ENCODE peak calls at places on chromosome 14, in five cellular contexts. One of them, this sample, is unnamed.

GRCh38 chr14:79253576-79253975 is 957.7 kb downstream of the DIO2 start:
- DNase-seq in AG09309: no peak
- DNase-seq in IMR-90: no peak
- DNase-seq in GM20000: no peak
- DNase-seq in tibial artery: no peak
- DNase-seq in this sample: no peak

GRCh38 chr14:68733086-68733621 is 59.7 kb downstream of the ZFP36L1 start:
- DNase-seq in AG09309: peak
- DNase-seq in IMR-90: no peak
- DNase-seq in GM20000: peak
- DNase-seq in tibial artery: peak
- DNase-seq in this sample: no peak

GRCh38 chr14:39097159-39097558 is 5.9 kb downstream of the SEC23A start:
- DNase-seq in AG09309: no peak
- DNase-seq in IMR-90: peak
- DNase-seq in GM20000: no peak
- DNase-seq in tibial artery: no peak
- DNase-seq in this sample: no peak

GRCh38 chr14:101512396-101512695 is 48.9 kb upstream of the DIO3 start:
- DNase-seq in AG09309: no peak
- DNase-seq in IMR-90: no peak
- DNase-seq in GM20000: no peak
- DNase-seq in tibial artery: no peak
- DNase-seq in this sample: no peak

GRCh38 chr14:60734465-60735242 is at the start of gene MNAT1:
- DNase-seq in AG09309: peak
- DNase-seq in IMR-90: peak
- DNase-seq in GM20000: peak
- DNase-seq in tibial artery: peak
- DNase-seq in this sample: peak

GRCh38 chr14:83764656-83765055 is 1765.3 kb upstream of the FLRT2 start:
- DNase-seq in AG09309: no peak
- DNase-seq in IMR-90: no peak
- DNase-seq in GM20000: no peak
- DNase-seq in tibial artery: no peak
- DNase-seq in this sample: no peak

GRCh38 chr14:28709571-28710305 is 56.8 kb upstream of the FOXG1 start:
- DNase-seq in AG09309: no peak
- DNase-seq in IMR-90: no peak
- DNase-seq in GM20000: no peak
- DNase-seq in tibial artery: no peak
- DNase-seq in this sample: no peak

GRCh38 chr14:65866906-65867305 is 454.4 kb downstream of the FUT8 start:
- DNase-seq in AG09309: no peak
- DNase-seq in IMR-90: no peak
- DNase-seq in GM20000: no peak
- DNase-seq in tibial artery: no peak
- DNase-seq in this sample: no peak

GRCh38 chr14:77265187-77265515 is 5.9 kb downstream of the NGB start:
- DNase-seq in AG09309: no peak
- DNase-seq in IMR-90: no peak
- DNase-seq in GM20000: no peak
- DNase-seq in tibial artery: no peak
- DNase-seq in this sample: no peak

GRCh38 chr14:56324831-56325230 is 206.6 kb downstream of the PELI2 start:
- DNase-seq in AG09309: no peak
- DNase-seq in IMR-90: peak
- DNase-seq in GM20000: no peak
- DNase-seq in tibial artery: no peak
- DNase-seq in this sample: no peak

DNA sequence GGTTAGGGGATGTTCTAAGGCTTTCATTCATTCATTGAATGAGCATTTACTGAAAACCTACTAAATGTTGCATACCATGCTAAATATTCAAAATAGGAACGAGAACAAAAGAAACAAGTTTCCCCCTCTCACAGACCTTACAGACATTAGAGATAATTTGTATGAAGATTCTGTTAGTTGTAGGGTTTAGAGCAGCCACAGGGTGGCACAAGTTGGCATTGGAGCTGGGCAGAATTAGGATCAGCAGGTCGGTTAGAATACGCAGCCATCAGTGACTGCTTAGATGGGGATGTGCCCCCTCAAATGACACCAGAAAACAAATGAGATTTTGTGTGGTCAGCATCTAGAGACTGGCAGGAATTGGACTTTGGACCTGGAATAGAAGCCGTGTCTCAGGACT is 166.3 kb upstream of the DAAM1 start:
- DNase-seq in AG09309: no peak
- DNase-seq in IMR-90: no peak
- DNase-seq in GM20000: no peak
- DNase-seq in tibial artery: no peak
- DNase-seq in this sample: no peak
- TF ChIP-seq CTCF in AG09309: no peak
- TF ChIP-seq CTCF in IMR-90: no peak
- TF ChIP-seq CTCF in GM20000: no peak
- TF ChIP-seq CTCF in tibial artery: peak
- TF ChIP-seq CTCF in this sample: no peak

GRCh38 chr14:36767603-36768281 is 106.1 kb downstream of the PAX9 start:
- DNase-seq in AG09309: no peak
- DNase-seq in IMR-90: no peak
- DNase-seq in GM20000: no peak
- DNase-seq in tibial artery: no peak
- DNase-seq in this sample: no peak

GRCh38 chr14:36771256-36771655 is 109.6 kb downstream of the PAX9 start:
- DNase-seq in AG09309: no peak
- DNase-seq in IMR-90: no peak
- DNase-seq in GM20000: no peak
- DNase-seq in tibial artery: no peak
- DNase-seq in this sample: no peak

GRCh38 chr14:36768638-36769337 is 107.1 kb downstream of the PAX9 start:
- DNase-seq in AG09309: no peak
- DNase-seq in IMR-90: no peak
- DNase-seq in GM20000: no peak
- DNase-seq in tibial artery: no peak
- DNase-seq in this sample: no peak

GRCh38 chr14:36773558-36773957 is 111.9 kb downstream of the PAX9 start:
- DNase-seq in AG09309: no peak
- DNase-seq in IMR-90: peak
- DNase-seq in GM20000: no peak
- DNase-seq in tibial artery: no peak
- DNase-seq in this sample: no peak

DNA sequence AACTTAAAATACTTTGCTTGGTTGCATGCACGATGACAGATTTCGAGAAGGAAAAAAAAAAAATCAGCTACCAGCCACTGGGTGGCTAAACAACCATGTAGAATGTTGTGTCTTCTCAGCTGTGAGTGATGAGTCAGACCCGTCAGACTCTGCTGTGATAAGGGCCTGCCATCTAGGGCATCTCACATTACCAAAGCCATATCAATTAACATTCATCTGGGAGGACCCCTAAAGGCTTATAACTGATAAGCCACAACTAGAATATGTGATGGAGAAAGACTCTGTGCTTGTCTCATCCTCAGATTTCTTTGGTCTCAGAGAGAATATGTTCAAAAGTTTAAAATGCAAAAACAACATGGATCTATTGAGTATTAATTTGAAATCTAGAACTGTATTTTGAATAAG is 111.5 kb downstream of the PAX9 start:
- DNase-seq in AG09309: no peak
- DNase-seq in IMR-90: peak
- DNase-seq in GM20000: no peak
- DNase-seq in tibial artery: no peak
- DNase-seq in this sample: no peak
- TF ChIP-seq CTCF in AG09309: peak
- TF ChIP-seq CTCF in IMR-90: no peak
- TF ChIP-seq CTCF in GM20000: no peak
- TF ChIP-seq CTCF in tibial artery: no peak
- TF ChIP-seq CTCF in this sample: no peak

DNA sequence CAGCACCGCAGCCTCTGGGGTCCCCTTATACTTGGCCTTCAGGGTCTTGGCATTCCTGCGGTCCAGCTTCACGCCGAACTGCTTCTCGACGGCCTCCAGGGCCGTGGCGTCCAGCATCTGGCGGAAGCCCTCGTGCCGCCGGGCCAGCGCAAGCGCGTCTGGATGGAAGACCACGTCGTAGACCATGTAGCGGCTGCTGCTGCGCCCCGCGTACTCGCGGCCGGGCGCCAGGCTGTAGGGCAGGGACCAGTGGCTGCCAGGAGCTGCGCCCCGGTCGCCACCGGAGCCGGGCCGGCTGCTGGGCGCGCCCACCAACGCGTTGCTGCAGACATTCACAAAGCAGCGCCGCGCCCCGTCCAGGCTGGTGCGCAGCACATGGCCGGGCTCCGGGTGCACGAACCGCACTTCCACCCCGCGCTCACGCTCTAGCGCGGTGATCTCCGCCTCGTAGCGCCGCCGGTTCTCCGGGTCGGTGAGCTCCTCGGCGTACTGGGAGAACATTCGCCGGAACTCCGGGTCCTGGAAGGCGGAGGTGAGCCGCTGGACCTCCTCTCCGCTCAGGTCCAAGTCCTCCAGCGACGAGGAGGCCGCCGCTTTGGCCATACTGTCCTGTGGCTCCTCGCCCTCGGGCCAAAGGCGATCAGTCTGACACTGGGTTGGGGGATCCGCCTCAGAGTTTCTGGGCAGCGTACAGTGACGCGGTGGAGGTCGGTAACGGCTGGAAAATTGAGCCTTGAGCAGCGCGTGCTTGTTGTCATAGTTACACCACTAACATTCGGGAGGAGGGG is at the start of gene DNAAF2:
- DNase-seq in AG09309: no peak
- DNase-seq in IMR-90: peak
- DNase-seq in GM20000: peak
- DNase-seq in tibial artery: peak
- DNase-seq in this sample: peak
- TF ChIP-seq CTCF in AG09309: no peak
- TF ChIP-seq CTCF in IMR-90: no peak
- TF ChIP-seq CTCF in GM20000: no peak
- TF ChIP-seq CTCF in tibial artery: peak
- TF ChIP-seq CTCF in this sample: no peak

DNA sequence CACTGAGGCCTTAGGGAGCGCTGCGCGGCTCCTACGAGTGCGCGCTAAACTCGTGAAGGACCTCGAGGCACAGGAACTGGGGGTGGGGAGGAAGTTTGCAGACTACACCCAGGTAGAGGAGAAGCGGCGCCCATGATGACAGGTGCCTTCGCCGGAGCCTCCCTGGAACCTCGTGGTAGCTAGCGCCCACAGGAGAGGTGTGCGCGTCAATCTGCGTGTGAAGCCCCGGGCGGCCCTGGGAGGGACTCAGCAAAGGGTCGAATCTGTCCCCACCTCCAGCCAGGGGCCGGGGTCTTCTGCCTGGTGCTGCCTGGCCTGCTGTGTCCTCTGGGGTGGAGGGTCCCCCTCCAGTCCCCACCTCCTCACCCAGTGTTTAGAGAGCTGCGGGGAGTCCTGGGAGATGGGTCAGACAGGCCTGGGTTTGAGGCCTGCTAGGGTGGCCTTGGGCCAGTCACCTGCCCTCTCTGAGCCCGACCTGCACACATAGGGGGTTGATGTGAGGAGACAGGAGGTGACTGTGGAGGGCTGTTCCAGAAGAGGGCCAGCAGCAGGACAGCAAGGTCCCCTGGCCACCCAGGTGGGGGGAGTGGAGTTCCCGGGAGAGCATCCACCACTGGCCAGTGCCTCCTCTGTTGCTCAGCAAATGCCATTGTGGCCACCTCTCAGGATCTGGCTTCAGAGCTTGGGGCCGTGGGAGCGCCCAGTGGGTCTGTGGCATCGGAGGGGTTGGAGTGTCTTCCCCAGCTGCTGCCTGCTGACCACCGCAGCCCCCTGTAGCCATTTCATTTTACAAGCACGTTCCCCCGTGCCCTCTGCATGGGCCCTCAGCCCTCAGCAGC is 20.2 kb upstream of the KIF26A start:
- DNase-seq in AG09309: no peak
- DNase-seq in IMR-90: no peak
- DNase-seq in GM20000: no peak
- DNase-seq in tibial artery: no peak
- DNase-seq in this sample: no peak
- TF ChIP-seq CTCF in AG09309: no peak
- TF ChIP-seq CTCF in IMR-90: no peak
- TF ChIP-seq CTCF in GM20000: no peak
- TF ChIP-seq CTCF in tibial artery: no peak
- TF ChIP-seq CTCF in this sample: no peak

GRCh38 chr14:52950898-52951729 is at the start of gene FERMT2:
- DNase-seq in AG09309: peak
- DNase-seq in IMR-90: peak
- DNase-seq in GM20000: peak
- DNase-seq in tibial artery: peak
- DNase-seq in this sample: peak

GRCh38 chr14:52949711-52950409 is 990 bp downstream of the FERMT2 start:
- DNase-seq in AG09309: peak
- DNase-seq in IMR-90: peak
- DNase-seq in GM20000: peak
- DNase-seq in tibial artery: peak
- DNase-seq in this sample: no peak

GRCh38 chr14:52949249-52949648 is 1.6 kb downstream of the FERMT2 start:
- DNase-seq in AG09309: no peak
- DNase-seq in IMR-90: no peak
- DNase-seq in GM20000: no peak
- DNase-seq in tibial artery: no peak
- DNase-seq in this sample: no peak

GRCh38 chr14:52950410-52950897 is 396 bp downstream of the FERMT2 start:
- DNase-seq in AG09309: no peak
- DNase-seq in IMR-90: peak
- DNase-seq in GM20000: peak
- DNase-seq in tibial artery: peak
- DNase-seq in this sample: peak

DNA sequence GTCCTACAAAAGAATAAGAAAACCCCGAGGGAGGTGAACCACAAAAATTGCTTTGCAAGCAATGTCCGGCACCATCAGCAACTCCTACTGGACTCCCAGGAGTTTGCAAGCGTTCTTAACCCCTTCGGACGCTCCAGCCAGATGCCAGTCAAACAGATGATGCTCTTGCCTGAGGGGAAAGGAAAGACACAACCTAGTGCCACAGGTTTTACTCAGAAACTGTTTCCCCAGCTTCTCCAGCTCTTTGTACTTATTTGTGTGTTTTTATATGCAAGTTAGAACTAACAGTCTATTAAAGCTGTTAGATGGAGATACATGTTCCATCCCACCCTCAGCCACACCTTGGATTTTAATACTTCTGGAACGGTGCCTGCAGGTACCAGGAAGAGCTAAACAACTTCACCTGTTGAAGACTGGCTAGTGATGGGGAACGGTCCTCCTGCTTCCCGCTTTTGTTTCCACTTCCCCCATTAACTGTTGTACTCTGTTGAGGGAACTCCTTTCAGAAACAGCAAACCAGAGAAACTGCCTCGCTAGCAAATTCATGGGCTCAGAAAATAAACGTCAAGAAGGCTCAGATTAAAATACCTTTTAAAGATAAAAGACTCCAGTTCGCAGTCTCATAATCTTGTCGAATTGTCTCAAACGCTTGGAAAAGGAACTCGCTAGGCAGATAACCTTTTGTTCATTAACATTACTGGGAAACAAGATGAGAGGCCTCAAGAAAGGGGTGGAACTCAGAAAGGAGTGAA is 1.1 kb upstream of the FERMT2 start:
- DNase-seq in AG09309: peak
- DNase-seq in IMR-90: peak
- DNase-seq in GM20000: peak
- DNase-seq in tibial artery: peak
- DNase-seq in this sample: no peak
- TF ChIP-seq CTCF in AG09309: peak
- TF ChIP-seq CTCF in IMR-90: peak
- TF ChIP-seq CTCF in GM20000: no peak
- TF ChIP-seq CTCF in tibial artery: peak
- TF ChIP-seq CTCF in this sample: peak

GRCh38 chr14:72154645-72155378 is 222.6 kb downstream of the RGS6 start:
- DNase-seq in AG09309: no peak
- DNase-seq in IMR-90: no peak
- DNase-seq in GM20000: no peak
- DNase-seq in tibial artery: no peak
- DNase-seq in this sample: no peak
- TF ChIP-seq CTCF in AG09309: no peak
- TF ChIP-seq CTCF in IMR-90: no peak
- TF ChIP-seq CTCF in GM20000: no peak
- TF ChIP-seq CTCF in tibial artery: no peak
- TF ChIP-seq CTCF in this sample: no peak